ENCODE peak calls at places on chromosomes 12 and 14, in four cellular contexts. R is K562, B is IMR-90, E is astrocyte. T is an unnamed sample.

GRCh38 chr12:116319316-116319715 is 41.8 kb upstream of the MED13L start:
- DNase-seq in R (no peak), B (peak; percentile 36), E (peak; percentile 30), T (no peak)

GRCh38 chr14:77212933-77213656 is 31.5 kb downstream of the TMEM63C start:
- DNase-seq in R (peak; percentile 46), E (no peak), B (no peak), T (peak; percentile 86)

GRCh38 chr12:47736877-47737676 is 11.8 kb upstream of the ENDOU start:
- DNase-seq in E (peak; percentile 15), R (peak; percentile 65), B (peak; percentile 73), T (peak; percentile 44)

GRCh38 chr12:49121047-49121696 is 10.0 kb downstream of the TUBA1B start:
- DNase-seq in B (peak; percentile 71), R (peak; percentile 41), E (peak; percentile 36), T (peak; percentile 76)

GRCh38 chr14:36270191-36270590 is 50.2 kb downstream of the MBIP start:
- DNase-seq in R (no peak), B (no peak), E (no peak), T (no peak)

GRCh38 chr12:12249216-12250050 is 17.4 kb downstream of the LRP6 start:
- DNase-seq in B (no peak), E (no peak), R (no peak), T (no peak)

GRCh38 chr12:71755146-71755892 is 656 bp downstream of the RAB21 start:
- DNase-seq in R (peak; percentile 53), B (peak; percentile 73), E (peak; percentile 61), T (peak; percentile 49)

GRCh38 chr12:57280234-57281062 is 29.5 kb upstream of the STAC3 start:
- DNase-seq in E (peak; percentile 98), B (peak; percentile 99), R (peak; percentile 71), T (peak; percentile 88)

GRCh38 chr14:32382704-32383103 is 53.6 kb downstream of the AKAP6 start:
- DNase-seq in R (no peak), E (no peak), B (no peak), T (no peak)

GRCh38 chr14:20190596-20190995 is at the start of gene OR11G2:
- DNase-seq in E (no peak), R (no peak), B (no peak), T (no peak)

GRCh38 chr12:49283541-49284429 is 11.2 kb upstream of the PRPH start:
- DNase-seq in B (no peak), R (no peak), E (no peak), T (no peak)

GRCh38 chr12:11688831-11689230 is 39.4 kb downstream of the ETV6 start:
- DNase-seq in B (peak; percentile 55), R (no peak), E (peak; percentile 35), T (no peak)

GRCh38 chr12:98645572-98646067 is 530 bp downstream of the APAF1 start:
- DNase-seq in R (peak; percentile 33), B (no peak), E (no peak), T (peak; percentile 28)

GRCh38 chr14:103811189-103811588 is 36.2 kb downstream of the PPP1R13B start:
- DNase-seq in R (no peak), E (no peak), B (no peak), T (no peak)

GRCh38 chr12:128970110-128970509 is 116.8 kb downstream of the GLT1D1 start:
- DNase-seq in B (no peak), E (no peak), R (no peak), T (no peak)

GRCh38 chr12:66195242-66195641 is 6.2 kb downstream of the IRAK3 start:
- DNase-seq in B (no peak), E (no peak), R (no peak), T (no peak)

GRCh38 chr12:43914923-43915468 is 79.1 kb downstream of the TMEM117 start:
- DNase-seq in R (peak; percentile 8), B (no peak), E (no peak), T (peak; percentile 8)

GRCh38 chr14:100546051-100546443 is 41.2 kb downstream of the BEGAIN start:
- DNase-seq in R (peak; percentile 88), B (no peak), E (no peak), T (no peak)

GRCh38 chr14:100304825-100305445 is 1.3 kb downstream of the SLC25A29 start:
- DNase-seq in B (peak; percentile 22), R (peak; percentile 60), E (peak; percentile 39), T (peak; percentile 64)

GRCh38 chr14:103705158-103705523 is 10.1 kb downstream of the XRCC3 start:
- DNase-seq in R (no peak), B (no peak), E (no peak), T (no peak)

GRCh38 chr12:58920102-58920955 is at the start of gene LRIG3:
- DNase-seq in E (peak; percentile 87), B (peak; percentile 89), R (peak; percentile 20), T (peak; percentile 96)

GRCh38 chr12:753401-754237 is 1.2 kb downstream of the WNK1 start:
- DNase-seq in B (no peak), E (no peak), R (peak; percentile 31), T (peak; percentile 60)

GRCh38 chr12:76183459-76184186 is 99.1 kb upstream of the NAP1L1 start:
- DNase-seq in E (peak; percentile 96), R (peak; percentile 44), B (peak; percentile 99), T (peak; percentile 50)

GRCh38 chr14:94761348-94761998 is 8.4 kb downstream of the GSC start:
- DNase-seq in E (no peak), R (no peak), B (no peak), T (no peak)
- H3K9me3 ChIP-seq in E (no peaks in the 10 kb centered on the region), R (no peaks in the 10 kb centered on the region), B (no peaks in the 10 kb centered on the region), T (no peaks in the 10 kb centered on the region)

GRCh38 chr14:57389646-57390036 is 745 bp upstream of the NAA30 start:
- DNase-seq in E (no peak), B (no peak), R (peak; percentile 5), T (peak; percentile 17)
- TF ChIP-seq CTCF in E (no peak), B (no peak), R (no peak), T (no peak)

GRCh38 chr14:101561145-101561896 is at the start of gene DIO3:
- DNase-seq in E (peak; percentile 11), R (no peak), B (no peak), T (peak; percentile 89)

GRCh38 chr14:101558739-101559240 is 2.5 kb upstream of the DIO3 start:
- DNase-seq in B (no peak), R (no peak), E (no peak), T (no peak)

GRCh38 chr14:101560534-101561113 is 671 bp upstream of the DIO3 start:
- DNase-seq in R (no peak), E (no peak), B (no peak), T (no peak)

GRCh38 chr14:101559250-101559623 is 2.1 kb upstream of the DIO3 start:
- DNase-seq in B (no peak), R (no peak), E (no peak), T (no peak)

GRCh38 chr14:101559624-101560533 is 1.4 kb upstream of the DIO3 start:
- DNase-seq in E (peak; percentile 6), B (peak; percentile 3), R (no peak), T (peak; percentile 86)
- H3K4me2 ChIP-seq in E (peak overlapping the region; percentile 26), B (peak overlapping the region; percentile 46), R (no peak overlapping the region), T (peak overlapping the region; percentile 85)

GRCh38 chr12:21945002-21945401 is 3.8 kb upstream of the ABCC9 start:
- DNase-seq in B (no peak), E (no peak), R (no peak), T (no peak)

GRCh38 chr12:21946983-21947382 is 5.8 kb upstream of the ABCC9 start:
- DNase-seq in E (no peak), R (no peak), B (no peak), T (no peak)

GRCh38 chr12:21950649-21951048 is 9.4 kb upstream of the ABCC9 start:
- DNase-seq in B (no peak), E (no peak), R (no peak), T (no peak)
- H3K9me3 ChIP-seq in B (peaks cover 7% of the 10 kb centered on the region), E (no peaks in the 10 kb centered on the region), R (no peaks in the 10 kb centered on the region), T (peaks cover 9% of the 10 kb centered on the region)

T was measured in hepatocyte.